ENCODE peak calls at places on chromosomes 1 and 21, in four cellular contexts. Q, V, H and S are unnamed samples.

GRCh38 chr1:201877877-201878339 is 10.8 kb upstream of the SHISA4 start:
- DNase-seq in Q (peak; percentile 26), V (peak; percentile 62), H (no peak), S (no peak)

GRCh38 chr1:16925635-16926490 is 4.1 kb downstream of the CROCC start:
- DNase-seq in Q (no peak), V (no peak), H (no peak), S (no peak)

GRCh38 chr21:15514073-15514946 is 215.5 kb upstream of the USP25 start:
- DNase-seq in Q (peak; percentile 48), V (no peak), H (no peak), S (no peak)

GRCh38 chr1:20381045-20381641 is 90.5 kb downstream of the VWA5B1 start:
- DNase-seq in Q (no peak), V (no peak), H (no peak), S (no peak)

GRCh38 chr1:106233511-106233910 is 823.0 kb upstream of the PRMT6 start:
- DNase-seq in Q (no peak), V (no peak), H (no peak), S (no peak)

GRCh38 chr1:53599461-53599860 is 139.5 kb downstream of the GLIS1 start:
- DNase-seq in Q (no peak), V (no peak), H (no peak), S (no peak)

GRCh38 chr1:6198646-6199297 is 623 bp downstream of the RPL22 start:
- DNase-seq in Q (no peak), V (no peak), H (no peak), S (no peak)

GRCh38 chr1:98498651-98499050 is 162.9 kb upstream of the SNX7 start:
- DNase-seq in Q (no peak), V (no peak), H (no peak), S (no peak)

GRCh38 chr21:46498335-46499050 is 39.8 kb downstream of the DIP2A start:
- DNase-seq in Q (no peak), V (peak; percentile 28), H (no peak), S (no peak)

GRCh38 chr1:55015123-55015522 is 16.4 kb downstream of the BSND start:
- DNase-seq in Q (no peak), V (no peak), H (no peak), S (no peak)

GRCh38 chr1:2571348-2571747 is 15.2 kb downstream of the TNFRSF14 start:
- DNase-seq in Q (no peak), V (no peak), H (no peak), S (no peak)

GRCh38 chr1:227797144-227797543 is 18.3 kb upstream of the PRSS38 start:
- DNase-seq in Q (no peak), V (no peak), H (no peak), S (no peak)

GRCh38 chr1:178560871-178561376 is 48.0 kb downstream of the TEX35 start:
- DNase-seq in Q (no peak), V (no peak), H (no peak), S (no peak)

GRCh38 chr1:230877924-230878583 is 9.7 kb upstream of the C1orf198 start:
- DNase-seq in Q (no peak), V (no peak), H (no peak), S (no peak)

GRCh38 chr1:8962812-8963669 is 17.4 kb downstream of the CA6 start:
- DNase-seq in Q (peak; percentile 61), V (peak; percentile 17), H (no peak), S (no peak)

GRCh38 chr21:40053007-40053406 is 185.8 kb downstream of the PCP4 start:
- DNase-seq in Q (no peak), V (no peak), H (no peak), S (no peak)

GRCh38 chr1:1623181-1623630 is 7.9 kb downstream of the MIB2 start:
- DNase-seq in Q (no peak), V (no peak), H (no peak), S (no peak)

GRCh38 chr1:159783724-159784123 is 3.0 kb downstream of the DUSP23 start:
- DNase-seq in Q (no peak), V (no peak), H (no peak), S (no peak)

GRCh38 chr1:93471284-93471683 is 23.4 kb downstream of the FNBP1L start:
- DNase-seq in Q (no peak), V (no peak), H (no peak), S (no peak)

GRCh38 chr1:167551359-167551758 is 2.2 kb downstream of the CREG1 start:
- DNase-seq in Q (no peak), V (no peak), H (no peak), S (no peak)

GRCh38 chr1:235919797-235920475 is 53.2 kb upstream of the LYST start:
- DNase-seq in Q (no peak), V (peak; percentile 85), H (no peak), S (peak; percentile 29)

GRCh38 chr1:111592389-111593361 is 26.9 kb upstream of the RAP1A start:
- DNase-seq in Q (peak; percentile 88), V (peak; percentile 93), H (no peak), S (no peak)

GRCh38 chr1:2601721-2602303 is 15.2 kb downstream of the PRXL2B start:
- DNase-seq in Q (no peak), V (no peak), H (no peak), S (no peak)

GRCh38 chr1:201538618-201539551 is at the start of gene NAV1:
- DNase-seq in Q (peak; percentile 45), V (peak; percentile 95), H (no peak), S (no peak)